ENCODE peak calls at places on chromosomes 2 and 18, in five cellular contexts. One of them, this sample, is unnamed.

GRCh38 chr2:230181245-230181644 is 38.5 kb downstream of the SP110 start:
- DNase-seq in adrenal gland: no peak
- DNase-seq in cardiac fibroblast: no peak
- DNase-seq in right cardiac atrium: no peak
- DNase-seq in heart left ventricle: no peak
- DNase-seq in this sample: no peak

GRCh38 chr2:130896813-130897212 is 60.1 kb downstream of the ARHGEF4 start:
- DNase-seq in adrenal gland: no peak
- DNase-seq in cardiac fibroblast: no peak
- DNase-seq in right cardiac atrium: no peak
- DNase-seq in heart left ventricle: no peak
- DNase-seq in this sample: no peak

GRCh38 chr2:98769784-98770183 is 38.9 kb upstream of the MGAT4A start:
- DNase-seq in adrenal gland: peak; percentile 75
- DNase-seq in cardiac fibroblast: no peak
- DNase-seq in right cardiac atrium: no peak
- DNase-seq in heart left ventricle: no peak
- DNase-seq in this sample: no peak

GRCh38 chr2:207768891-207769596 is 662 bp downstream of the FZD5 start:
- DNase-seq in adrenal gland: peak; percentile 65
- DNase-seq in cardiac fibroblast: peak; percentile 35
- DNase-seq in right cardiac atrium: no peak
- DNase-seq in heart left ventricle: peak; percentile 51
- DNase-seq in this sample: no peak

GRCh38 chr2:99299580-99299979 is 1.4 kb downstream of the LYG1 start:
- DNase-seq in adrenal gland: no peak
- DNase-seq in cardiac fibroblast: no peak
- DNase-seq in right cardiac atrium: no peak
- DNase-seq in heart left ventricle: no peak
- DNase-seq in this sample: no peak

GRCh38 chr2:202444000-202444399 is 67.9 kb downstream of the BMPR2 start:
- DNase-seq in adrenal gland: no peak
- DNase-seq in cardiac fibroblast: no peak
- DNase-seq in right cardiac atrium: no peak
- DNase-seq in heart left ventricle: no peak
- DNase-seq in this sample: no peak

GRCh38 chr2:141929331-141930252 is 201.2 kb downstream of the LRP1B start:
- DNase-seq in adrenal gland: no peak
- DNase-seq in cardiac fibroblast: no peak
- DNase-seq in right cardiac atrium: no peak
- DNase-seq in heart left ventricle: no peak
- DNase-seq in this sample: no peak

GRCh38 chr18:12433829-12434540 is 26.3 kb downstream of the PRELID3A start:
- DNase-seq in adrenal gland: no peak
- DNase-seq in cardiac fibroblast: no peak
- DNase-seq in right cardiac atrium: no peak
- DNase-seq in heart left ventricle: no peak
- DNase-seq in this sample: no peak

GRCh38 chr2:1564506-1564905 is 151.2 kb downstream of the TPO start:
- DNase-seq in adrenal gland: no peak
- DNase-seq in cardiac fibroblast: no peak
- DNase-seq in right cardiac atrium: peak; percentile 77
- DNase-seq in heart left ventricle: no peak
- DNase-seq in this sample: peak; percentile 48

GRCh38 chr2:54570925-54571694 is 115.0 kb downstream of the SPTBN1 start:
- DNase-seq in adrenal gland: peak; percentile 82
- DNase-seq in cardiac fibroblast: peak; percentile 84
- DNase-seq in right cardiac atrium: peak; percentile 61
- DNase-seq in heart left ventricle: peak; percentile 56
- DNase-seq in this sample: peak; percentile 45

GRCh38 chr2:237488901-237489860 is 2.1 kb downstream of the MLPH start:
- DNase-seq in adrenal gland: no peak
- DNase-seq in cardiac fibroblast: peak; percentile 19
- DNase-seq in right cardiac atrium: no peak
- DNase-seq in heart left ventricle: peak; percentile 56
- DNase-seq in this sample: no peak

GRCh38 chr18:63158012-63158631 is 161.4 kb downstream of the BCL2 start:
- DNase-seq in adrenal gland: no peak
- DNase-seq in cardiac fibroblast: no peak
- DNase-seq in right cardiac atrium: no peak
- DNase-seq in heart left ventricle: no peak
- DNase-seq in this sample: no peak

GRCh38 chr2:239475161-239476028 is 74.6 kb upstream of the HDAC4 start:
- DNase-seq in adrenal gland: no peak
- DNase-seq in cardiac fibroblast: no peak
- DNase-seq in right cardiac atrium: peak; percentile 28
- DNase-seq in heart left ventricle: no peak
- DNase-seq in this sample: no peak

GRCh38 chr2:132668986-132669853 is 785 bp downstream of the LYPD1 start:
- DNase-seq in adrenal gland: no peak
- DNase-seq in cardiac fibroblast: no peak
- DNase-seq in right cardiac atrium: peak; percentile 38
- DNase-seq in heart left ventricle: no peak
- DNase-seq in this sample: no peak

GRCh38 chr2:111667542-111668273 is 216.3 kb downstream of the ANAPC1 start:
- DNase-seq in adrenal gland: peak; percentile 68
- DNase-seq in cardiac fibroblast: peak; percentile 92
- DNase-seq in right cardiac atrium: no peak
- DNase-seq in heart left ventricle: no peak
- DNase-seq in this sample: no peak

GRCh38 chr2:1627628-1628371 is 116.5 kb downstream of the PXDN start:
- DNase-seq in adrenal gland: no peak
- DNase-seq in cardiac fibroblast: no peak
- DNase-seq in right cardiac atrium: no peak
- DNase-seq in heart left ventricle: no peak
- DNase-seq in this sample: no peak

GRCh38 chr2:199467462-199467822 is 9.7 kb upstream of the SATB2 start:
- DNase-seq in adrenal gland: no peak
- DNase-seq in cardiac fibroblast: no peak
- DNase-seq in right cardiac atrium: no peak
- DNase-seq in heart left ventricle: no peak
- DNase-seq in this sample: no peak

GRCh38 chr18:26457611-26458350 is 90.6 kb downstream of the KCTD1 start:
- DNase-seq in adrenal gland: no peak
- DNase-seq in cardiac fibroblast: no peak
- DNase-seq in right cardiac atrium: peak; percentile 49
- DNase-seq in heart left ventricle: no peak
- DNase-seq in this sample: no peak

GRCh38 chr2:187580462-187581124 is 26.4 kb upstream of the TFPI start:
- DNase-seq in adrenal gland: no peak
- DNase-seq in cardiac fibroblast: peak; percentile 89
- DNase-seq in right cardiac atrium: no peak
- DNase-seq in heart left ventricle: no peak
- DNase-seq in this sample: no peak

GRCh38 chr2:236654496-236654895 is 84.9 kb downstream of the ACKR3 start:
- DNase-seq in adrenal gland: no peak
- DNase-seq in cardiac fibroblast: no peak
- DNase-seq in right cardiac atrium: no peak
- DNase-seq in heart left ventricle: no peak
- DNase-seq in this sample: no peak

GRCh38 chr2:30184035-30184434 is 37.2 kb downstream of the YPEL5 start:
- DNase-seq in adrenal gland: no peak
- DNase-seq in cardiac fibroblast: no peak
- DNase-seq in right cardiac atrium: no peak
- DNase-seq in heart left ventricle: no peak
- DNase-seq in this sample: no peak

GRCh38 chr2:45170976-45171514 is 161.8 kb upstream of the SIX2 start:
- DNase-seq in adrenal gland: no peak
- DNase-seq in cardiac fibroblast: peak; percentile 50
- DNase-seq in right cardiac atrium: no peak
- DNase-seq in heart left ventricle: no peak
- DNase-seq in this sample: no peak

GRCh38 chr2:99821039-99821438 is 321.4 kb downstream of the AFF3 start:
- DNase-seq in adrenal gland: no peak
- DNase-seq in cardiac fibroblast: peak; percentile 6
- DNase-seq in right cardiac atrium: no peak
- DNase-seq in heart left ventricle: no peak
- DNase-seq in this sample: no peak

GRCh38 chr2:8214221-8214620 is 467.6 kb upstream of the ID2 start:
- DNase-seq in adrenal gland: no peak
- DNase-seq in cardiac fibroblast: no peak
- DNase-seq in right cardiac atrium: no peak
- DNase-seq in heart left ventricle: no peak
- DNase-seq in this sample: no peak

GRCh38 chr2:99810241-99810640 is 320.4 kb upstream of the REV1 start:
- DNase-seq in adrenal gland: no peak
- DNase-seq in cardiac fibroblast: no peak
- DNase-seq in right cardiac atrium: no peak
- DNase-seq in heart left ventricle: no peak
- DNase-seq in this sample: no peak

GRCh38 chr2:27721884-27722485 is 49.5 kb upstream of the MRPL33 start:
- DNase-seq in adrenal gland: peak; percentile 51
- DNase-seq in cardiac fibroblast: no peak
- DNase-seq in right cardiac atrium: no peak
- DNase-seq in heart left ventricle: no peak
- DNase-seq in this sample: no peak

GRCh38 chr2:3519255-3520190 is at the start of gene ADI1:
- DNase-seq in adrenal gland: peak; percentile 90
- DNase-seq in cardiac fibroblast: peak; percentile 85
- DNase-seq in right cardiac atrium: peak; percentile 96
- DNase-seq in heart left ventricle: peak; percentile 86
- DNase-seq in this sample: peak; percentile 88

GRCh38 chr2:154698238-154698788 is at the start of gene KCNJ3:
- DNase-seq in adrenal gland: no peak
- DNase-seq in cardiac fibroblast: no peak
- DNase-seq in right cardiac atrium: no peak
- DNase-seq in heart left ventricle: no peak
- DNase-seq in this sample: no peak

GRCh38 chr18:59927246-59927825 is 27.5 kb downstream of the PMAIP1 start:
- DNase-seq in adrenal gland: no peak
- DNase-seq in cardiac fibroblast: peak; percentile 55
- DNase-seq in right cardiac atrium: no peak
- DNase-seq in heart left ventricle: no peak
- DNase-seq in this sample: no peak

GRCh38 chr2:236569593-236569973 is at the start of gene ACKR3:
- DNase-seq in adrenal gland: peak; percentile 73
- DNase-seq in cardiac fibroblast: peak; percentile 88
- DNase-seq in right cardiac atrium: peak; percentile 91
- DNase-seq in heart left ventricle: peak; percentile 84
- DNase-seq in this sample: peak; percentile 75

GRCh38 chr2:38308821-38309220 is 68.3 kb downstream of the ATL2 start:
- DNase-seq in adrenal gland: no peak
- DNase-seq in cardiac fibroblast: no peak
- DNase-seq in right cardiac atrium: no peak
- DNase-seq in heart left ventricle: no peak
- DNase-seq in this sample: no peak
- H3K4me3 ChIP-seq in adrenal gland: no peak overlapping the region
- H3K4me3 ChIP-seq in cardiac fibroblast: no peak overlapping the region
- H3K4me3 ChIP-seq in right cardiac atrium: no peak overlapping the region
- H3K4me3 ChIP-seq in heart left ventricle: no peak overlapping the region
- H3K4me3 ChIP-seq in this sample: no peak overlapping the region

GRCh38 chr2:105238664-105239240 is 2.8 kb upstream of the GPR45 start:
- DNase-seq in adrenal gland: no peak
- DNase-seq in cardiac fibroblast: no peak
- DNase-seq in right cardiac atrium: no peak
- DNase-seq in heart left ventricle: no peak
- DNase-seq in this sample: no peak
- H3K4me3 ChIP-seq in adrenal gland: no peak overlapping the region
- H3K4me3 ChIP-seq in cardiac fibroblast: no peak overlapping the region
- H3K4me3 ChIP-seq in right cardiac atrium: no peak overlapping the region
- H3K4me3 ChIP-seq in heart left ventricle: no peak overlapping the region
- H3K4me3 ChIP-seq in this sample: no peak overlapping the region

GRCh38 chr2:42050350-42051167 is 2.7 kb downstream of the PKDCC start:
- DNase-seq in adrenal gland: no peak
- DNase-seq in cardiac fibroblast: peak; percentile 58
- DNase-seq in right cardiac atrium: no peak
- DNase-seq in heart left ventricle: no peak
- DNase-seq in this sample: no peak
- H3K4me3 ChIP-seq in adrenal gland: no peak overlapping the region
- H3K4me3 ChIP-seq in cardiac fibroblast: peak overlapping the region; percentile 91
- H3K4me3 ChIP-seq in right cardiac atrium: peak overlapping the region; percentile 94
- H3K4me3 ChIP-seq in heart left ventricle: peak overlapping the region; percentile 68
- H3K4me3 ChIP-seq in this sample: peak overlapping the region; percentile 87

DNA sequence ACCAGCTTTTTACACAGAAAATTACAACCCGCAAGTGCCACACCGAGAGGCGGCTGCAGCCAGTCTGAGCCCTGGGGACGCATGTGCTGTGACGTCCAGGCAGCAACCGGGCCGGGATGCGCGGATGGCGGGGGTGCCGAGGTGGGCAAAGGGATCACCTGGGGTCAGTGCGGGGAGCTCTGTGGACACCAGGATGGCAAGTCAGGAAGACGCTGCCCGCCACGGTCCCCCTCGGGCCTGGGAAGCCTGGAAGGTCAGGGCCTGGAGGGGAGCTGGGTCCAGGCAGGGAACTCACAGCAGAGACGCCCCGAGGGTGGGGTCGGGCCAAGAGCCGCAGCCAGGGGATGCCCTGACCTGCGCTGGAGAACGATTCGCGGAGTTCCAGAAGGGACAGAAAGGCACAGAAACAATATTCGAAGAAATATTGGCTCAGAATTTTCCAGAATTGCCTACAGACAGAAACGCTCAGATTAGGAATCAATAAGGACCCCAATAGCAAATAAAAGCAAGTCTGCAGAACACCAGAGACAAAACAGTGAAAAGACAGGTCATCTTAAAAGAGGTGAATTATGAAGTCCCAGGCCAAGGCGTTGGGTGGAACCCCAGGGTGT is 11.7 kb upstream of the KIF1A start:
- DNase-seq in adrenal gland: no peak
- DNase-seq in cardiac fibroblast: no peak
- DNase-seq in right cardiac atrium: peak; percentile 58
- DNase-seq in heart left ventricle: no peak
- DNase-seq in this sample: no peak
- H3K4me3 ChIP-seq in adrenal gland: no peak overlapping the region
- H3K4me3 ChIP-seq in cardiac fibroblast: peak overlapping the region; percentile 15
- H3K4me3 ChIP-seq in right cardiac atrium: peak overlapping the region; percentile 21
- H3K4me3 ChIP-seq in heart left ventricle: peak overlapping the region; percentile 52
- H3K4me3 ChIP-seq in this sample: peak overlapping the region; percentile 42

GRCh38 chr18:55404811-55405654 is 183.0 kb downstream of the TCF4 start:
- DNase-seq in adrenal gland: no peak
- DNase-seq in cardiac fibroblast: peak; percentile 79
- DNase-seq in right cardiac atrium: no peak
- DNase-seq in heart left ventricle: no peak
- DNase-seq in this sample: no peak

GRCh38 chr18:55407774-55408535 is 180.0 kb downstream of the TCF4 start:
- DNase-seq in adrenal gland: no peak
- DNase-seq in cardiac fibroblast: no peak
- DNase-seq in right cardiac atrium: no peak
- DNase-seq in heart left ventricle: no peak
- DNase-seq in this sample: no peak

GRCh38 chr18:55407191-55407590 is 180.8 kb downstream of the TCF4 start:
- DNase-seq in adrenal gland: no peak
- DNase-seq in cardiac fibroblast: no peak
- DNase-seq in right cardiac atrium: no peak
- DNase-seq in heart left ventricle: no peak
- DNase-seq in this sample: no peak

GRCh38 chr18:55405655-55406373 is 182.2 kb downstream of the TCF4 start:
- DNase-seq in adrenal gland: peak; percentile 97
- DNase-seq in cardiac fibroblast: peak; percentile 99
- DNase-seq in right cardiac atrium: peak; percentile 96
- DNase-seq in heart left ventricle: peak; percentile 92
- DNase-seq in this sample: peak; percentile 87

GRCh38 chr18:55406374-55407045 is 181.5 kb downstream of the TCF4 start:
- DNase-seq in adrenal gland: no peak
- DNase-seq in cardiac fibroblast: no peak
- DNase-seq in right cardiac atrium: peak; percentile 48
- DNase-seq in heart left ventricle: no peak
- DNase-seq in this sample: no peak
- H3K4me3 ChIP-seq in adrenal gland: no peak overlapping the region
- H3K4me3 ChIP-seq in cardiac fibroblast: no peak overlapping the region
- H3K4me3 ChIP-seq in right cardiac atrium: no peak overlapping the region
- H3K4me3 ChIP-seq in heart left ventricle: no peak overlapping the region
- H3K4me3 ChIP-seq in this sample: no peak overlapping the region